ENCODE peak calls at places on chromosomes 4 and X, in nine cellular contexts. J is suprapubic skin; F is CD8-positive, alpha-beta memory T cell; W is lung; S is testis; L is psoas muscle; V is right lobe of liver; C is aorta; E is body of pancreas. D is an unnamed sample.

GRCh38 chr4:147586032-147586431 is 31.2 kb upstream of the TMEM184C start:
- DNase-seq in J (no peak), F (no peak), W (no peak), S (no peak), L (no peak), V (no peak), C (no peak), E (no peak), D (no peak)

GRCh38 chr4:42501624-42502401 is 104.5 kb downstream of the SHISA3 start:
- DNase-seq in J (no peak), F (no peak), W (no peak), S (no peak), L (no peak), V (no peak), C (no peak), E (no peak), D (no peak)

GRCh38 chrX:9055354-9055753 is 21.4 kb upstream of the FAM9B start:
- DNase-seq in J (no peak), F (no peak), W (no peak), S (no peak), L (no peak), V (no peak), C (no peak), E (no peak), D (no peak)

GRCh38 chr4:87530868-87531267 is 1.7 kb upstream of the SPARCL1 start:
- DNase-seq in J (peak; percentile 77), F (no peak), W (peak; percentile 59), S (peak; percentile 81), L (peak; percentile 46), V (no peak), C (peak; percentile 65), E (peak; percentile 52), D (no peak)

GRCh38 chrX:139831689-139832456 is 101.0 kb downstream of the ATP11C start:
- DNase-seq in J (no peak), F (no peak), W (no peak), S (peak; percentile 23), L (no peak), V (no peak), C (no peak), E (peak; percentile 8), D (peak; percentile 24)

GRCh38 chr4:119825696-119826095 is 197.1 kb upstream of the PDE5A start:
- DNase-seq in J (no peak), F (no peak), W (no peak), S (no peak), L (no peak), V (no peak), C (no peak), E (no peak), D (peak; percentile 24)

GRCh38 chr4:4386736-4387392 is at the start of gene NSG1:
- DNase-seq in J (no peak), F (peak; percentile 29), W (no peak), S (peak; percentile 63), L (no peak), V (peak; percentile 54), C (no peak), E (no peak), D (no peak)

GRCh38 chr4:167100120-167100519 is 134.2 kb downstream of the SPOCK3 start:
- DNase-seq in J (no peak), F (no peak), W (no peak), S (no peak), L (no peak), V (no peak), C (no peak), E (no peak), D (no peak)

GRCh38 chr4:82043081-82043808 is 330.5 kb downstream of the HNRNPD start:
- DNase-seq in J (no peak), F (no peak), W (peak; percentile 30), S (no peak), L (no peak), V (peak; percentile 55), C (no peak), E (peak; percentile 36), D (no peak)

GRCh38 chrX:66676990-66677389 is 38.1 kb upstream of the EDA2R start:
- DNase-seq in J (no peak), F (no peak), W (no peak), S (no peak), L (no peak), V (no peak), C (no peak), E (no peak), D (peak; percentile 45)

GRCh38 chrX:20265726-20266681 is 705 bp downstream of the RPS6KA3 start:
- DNase-seq in J (peak; percentile 72), F (peak; percentile 4), W (peak; percentile 29), S (peak; percentile 19), L (peak; percentile 28), V (peak; percentile 59), C (peak; percentile 52), E (peak; percentile 15), D (peak; percentile 35)

GRCh38 chrX:152896450-152896849 is 1.4 kb upstream of the ZNF185 start:
- DNase-seq in J (no peak), F (no peak), W (no peak), S (no peak), L (no peak), V (peak; percentile 11), C (no peak), E (no peak), D (peak; percentile 69)

GRCh38 chr4:137610960-137611359 is 78.7 kb upstream of the PCDH18 start:
- DNase-seq in J (no peak), F (no peak), W (no peak), S (peak; percentile 38), L (no peak), V (no peak), C (no peak), E (no peak), D (no peak)

GRCh38 chr4:114399085-114399484 is 199.5 kb upstream of the UGT8 start:
- DNase-seq in J (no peak), F (no peak), W (no peak), S (no peak), L (no peak), V (no peak), C (no peak), E (no peak), D (no peak)

GRCh38 chrX:71927040-71927439 is 16.4 kb downstream of the NHSL2 start:
- DNase-seq in J (no peak), F (no peak), W (no peak), S (no peak), L (no peak), V (no peak), C (no peak), E (no peak), D (no peak)

GRCh38 chr4:149161247-149161646 is 654.4 kb downstream of the IQCM start:
- DNase-seq in J (no peak), F (no peak), W (no peak), S (no peak), L (no peak), V (no peak), C (no peak), E (no peak), D (no peak)

GRCh38 chr4:149164282-149164681 is 651.4 kb downstream of the IQCM start:
- DNase-seq in J (no peak), F (no peak), W (no peak), S (no peak), L (no peak), V (no peak), C (no peak), E (no peak), D (peak; percentile 82)

GRCh38 chr4:149168645-149169044 is 647.0 kb downstream of the IQCM start:
- DNase-seq in J (no peak), F (no peak), W (no peak), S (no peak), L (no peak), V (no peak), C (no peak), E (no peak), D (no peak)

GRCh38 chr4:149166886-149167285 is 648.8 kb downstream of the IQCM start:
- DNase-seq in J (no peak), F (no peak), W (no peak), S (no peak), L (no peak), V (no peak), C (no peak), E (no peak), D (no peak)

GRCh38 chr4:149166365-149166764 is 649.3 kb downstream of the IQCM start:
- DNase-seq in J (no peak), F (no peak), W (no peak), S (no peak), L (no peak), V (no peak), C (no peak), E (no peak), D (no peak)
- H3K4me3 ChIP-seq in J (no peak overlapping the region), F (no peak overlapping the region), W (no peak overlapping the region), S (no peak overlapping the region), L (no peak overlapping the region), V (no peak overlapping the region), C (no peak overlapping the region), E (no peak overlapping the region), D (no peak overlapping the region)

DNA sequence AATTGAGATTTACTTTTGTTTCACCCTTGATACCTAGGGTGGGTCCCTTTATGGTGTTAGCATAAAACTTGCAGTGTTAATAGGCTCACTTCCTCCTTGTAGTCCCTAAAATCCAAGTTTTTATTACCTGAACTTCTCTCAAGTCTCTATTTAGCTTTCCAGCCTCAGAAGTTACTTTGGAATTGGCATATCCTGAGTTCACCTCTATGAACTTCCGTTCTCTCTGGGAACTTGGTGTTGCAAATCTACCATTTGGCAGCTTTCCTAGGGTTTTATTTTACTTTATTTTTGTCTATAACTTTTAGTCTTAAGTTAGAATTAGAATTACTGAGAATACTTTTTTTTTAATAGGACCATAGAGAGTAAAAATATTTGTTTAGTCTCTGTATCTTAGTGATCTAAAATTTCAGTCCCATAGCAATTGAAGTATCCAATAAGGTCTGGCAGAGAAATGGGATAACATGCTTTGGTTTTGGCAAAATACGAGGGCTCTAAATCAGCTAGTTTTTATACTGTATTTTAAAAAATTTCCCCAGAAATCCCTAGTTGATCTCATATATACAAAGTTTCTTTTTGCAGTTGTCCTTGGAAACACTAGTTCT is 30.3 kb upstream of the NAF1 start:
- DNase-seq in J (no peak), F (no peak), W (no peak), S (no peak), L (no peak), V (no peak), C (no peak), E (no peak), D (no peak)
- H3K27ac ChIP-seq in J (no peak overlapping the region), F (no peak overlapping the region), W (no peak overlapping the region), S (peak overlapping the region; percentile 5), L (no peak overlapping the region), V (no peak overlapping the region), C (no peak overlapping the region), E (no peak overlapping the region), D (no peak overlapping the region)

GRCh38 chrX:103730147-103730546 is 19.4 kb downstream of the TMEM31 start:
- DNase-seq in J (no peak), F (no peak), W (no peak), S (no peak), L (no peak), V (no peak), C (no peak), E (no peak), D (no peak)
- H3K4me1 ChIP-seq in J (peaks cover 10% of the 10 kb centered on the region), F (no peaks in the 10 kb centered on the region), W (no peaks in the 10 kb centered on the region), S (no peaks in the 10 kb centered on the region), L (no peaks in the 10 kb centered on the region), V (no peaks in the 10 kb centered on the region), C (no peaks in the 10 kb centered on the region), E (no peaks in the 10 kb centered on the region), D (no peaks in the 10 kb centered on the region)

DNA sequence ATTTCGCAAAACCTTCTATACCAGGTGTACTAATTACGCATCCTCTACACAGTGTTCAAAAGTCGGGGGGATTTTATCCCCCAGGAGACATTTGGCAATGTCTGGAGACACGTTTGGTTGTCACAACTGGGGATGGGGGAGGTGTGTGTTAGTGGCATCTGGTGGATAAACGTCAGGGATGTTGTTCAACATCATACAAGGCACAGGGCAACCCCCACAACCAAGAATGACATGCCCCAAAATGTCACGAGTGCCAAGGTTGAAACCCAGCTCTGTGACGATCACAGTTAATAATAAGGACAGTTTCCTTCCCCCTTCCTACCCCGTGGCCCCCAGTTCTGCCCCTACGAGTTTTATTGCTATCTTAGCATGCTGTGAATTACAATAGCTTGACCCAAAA is 15.9 kb upstream of the SEL1L3 start:
- DNase-seq in J (no peak), F (no peak), W (no peak), S (no peak), L (no peak), V (no peak), C (no peak), E (no peak), D (no peak)
- H3K4me3 ChIP-seq in J (no peak overlapping the region), F (no peak overlapping the region), W (no peak overlapping the region), S (no peak overlapping the region), L (no peak overlapping the region), V (no peak overlapping the region), C (no peak overlapping the region), E (no peak overlapping the region), D (no peak overlapping the region)

D was measured in SJSA1.